ENCODE peak calls at places on chromosomes 4 and X, in seven cellular contexts. G is HCT116, Q is SK-N-SH, N is K562, D is H1, H is HepG2, T is GM12878. L is an unnamed sample.

GRCh38 chr4:153530284-153530995 is 64.3 kb downstream of the TMEM131L start:
- DNase-seq in G (no peak), Q (no peak), N (no peak), D (no peak), H (no peak), T (no peak), L (no peak)

GRCh38 chr4:97867557-97868091 is 275.7 kb downstream of the STPG2 start:
- DNase-seq in G (no peak), Q (peak; percentile 4), N (no peak), D (no peak), H (no peak), T (no peak), L (no peak)

GRCh38 chrX:49951524-49952193 is 29.3 kb downstream of the CLCN5 start:
- DNase-seq in G (no peak), Q (peak; percentile 29), N (no peak), D (no peak), H (no peak), T (no peak), L (no peak)

GRCh38 chr4:53522334-53522733 is 69.0 kb downstream of the LNX1 start:
- DNase-seq in G (no peak), Q (no peak), N (no peak), D (no peak), H (no peak), T (no peak), L (no peak)

GRCh38 chrX:23434356-23434884 is 99.8 kb downstream of the PTCHD1 start:
- DNase-seq in G (no peak), Q (no peak), N (no peak), D (no peak), H (no peak), T (no peak), L (no peak)

GRCh38 chrX:154351183-154352011 is 23.0 kb downstream of the FLNA start:
- DNase-seq in G (no peak), Q (no peak), N (no peak), D (no peak), H (no peak), T (no peak), L (no peak)

GRCh38 chr4:146310319-146311021 is 96.1 kb downstream of the REELD1 start:
- DNase-seq in G (no peak), Q (no peak), N (no peak), D (no peak), H (no peak), T (peak; percentile 35), L (no peak)

GRCh38 chrX:136880003-136880451 is 498 bp downstream of the RBMX start:
- DNase-seq in G (no peak), Q (peak; percentile 18), N (peak; percentile 27), D (peak; percentile 47), H (no peak), T (no peak), L (no peak)

GRCh38 chr4:100299019-100299418 is 108.8 kb upstream of the DDIT4L start:
- DNase-seq in G (peak; percentile 8), Q (no peak), N (no peak), D (no peak), H (no peak), T (no peak), L (no peak)

GRCh38 chr4:94472056-94472826 is 20.5 kb downstream of the PDLIM5 start:
- DNase-seq in G (no peak), Q (no peak), N (no peak), D (no peak), H (peak; percentile 41), T (no peak), L (no peak)

GRCh38 chr4:20646287-20646686 is 54.0 kb upstream of the PACRGL start:
- DNase-seq in G (no peak), Q (no peak), N (no peak), D (no peak), H (no peak), T (no peak), L (no peak)

GRCh38 chrX:56751071-56751470 is 22.0 kb downstream of the NBDY start:
- DNase-seq in G (no peak), Q (no peak), N (no peak), D (no peak), H (no peak), T (no peak), L (no peak)

GRCh38 chrX:19670854-19671620 is 155.7 kb upstream of the MAP3K15 start:
- DNase-seq in G (peak; percentile 79), Q (peak; percentile 4), N (no peak), D (no peak), H (peak; percentile 79), T (no peak), L (no peak)

GRCh38 chr4:142809559-142809958 is 36.5 kb downstream of the INPP4B start:
- DNase-seq in G (no peak), Q (no peak), N (no peak), D (no peak), H (no peak), T (no peak), L (no peak)

GRCh38 chrX:9416562-9417319 is 48.1 kb upstream of the TBL1X start:
- DNase-seq in G (no peak), Q (no peak), N (no peak), D (no peak), H (no peak), T (no peak), L (no peak)

GRCh38 chrX:75603833-75604232 is 81.0 kb upstream of the ZDHHC15 start:
- DNase-seq in G (no peak), Q (peak; percentile 42), N (peak; percentile 30), D (no peak), H (peak; percentile 7), T (no peak), L (no peak)

GRCh38 chrX:136260801-136261200 is 9.6 kb upstream of the MAP7D3 start:
- DNase-seq in G (no peak), Q (no peak), N (no peak), D (no peak), H (no peak), T (no peak), L (no peak)

GRCh38 chrX:101986571-101986970 is 54.7 kb upstream of the ZMAT1 start:
- DNase-seq in G (no peak), Q (no peak), N (no peak), D (no peak), H (no peak), T (no peak), L (no peak)

GRCh38 chr4:19739101-19739651 is 512.5 kb upstream of the SLIT2 start:
- DNase-seq in G (peak; percentile 78), Q (no peak), N (no peak), D (no peak), H (no peak), T (no peak), L (peak; percentile 50)

GRCh38 chr4:108219998-108220397 is 51.3 kb upstream of the LEF1 start:
- DNase-seq in G (no peak), Q (no peak), N (no peak), D (no peak), H (no peak), T (no peak), L (no peak)

GRCh38 chr4:52249583-52249982 is 198.5 kb downstream of the SPATA18 start:
- DNase-seq in G (no peak), Q (no peak), N (no peak), D (no peak), H (no peak), T (no peak), L (no peak)
- H3K4me1 ChIP-seq in G (no peaks in the 10 kb centered on the region), Q (no peaks in the 10 kb centered on the region), N (no peaks in the 10 kb centered on the region), D (peaks cover 3% of the 10 kb centered on the region), H (no peaks in the 10 kb centered on the region), T (no peaks in the 10 kb centered on the region), L (no peaks in the 10 kb centered on the region)

DNA sequence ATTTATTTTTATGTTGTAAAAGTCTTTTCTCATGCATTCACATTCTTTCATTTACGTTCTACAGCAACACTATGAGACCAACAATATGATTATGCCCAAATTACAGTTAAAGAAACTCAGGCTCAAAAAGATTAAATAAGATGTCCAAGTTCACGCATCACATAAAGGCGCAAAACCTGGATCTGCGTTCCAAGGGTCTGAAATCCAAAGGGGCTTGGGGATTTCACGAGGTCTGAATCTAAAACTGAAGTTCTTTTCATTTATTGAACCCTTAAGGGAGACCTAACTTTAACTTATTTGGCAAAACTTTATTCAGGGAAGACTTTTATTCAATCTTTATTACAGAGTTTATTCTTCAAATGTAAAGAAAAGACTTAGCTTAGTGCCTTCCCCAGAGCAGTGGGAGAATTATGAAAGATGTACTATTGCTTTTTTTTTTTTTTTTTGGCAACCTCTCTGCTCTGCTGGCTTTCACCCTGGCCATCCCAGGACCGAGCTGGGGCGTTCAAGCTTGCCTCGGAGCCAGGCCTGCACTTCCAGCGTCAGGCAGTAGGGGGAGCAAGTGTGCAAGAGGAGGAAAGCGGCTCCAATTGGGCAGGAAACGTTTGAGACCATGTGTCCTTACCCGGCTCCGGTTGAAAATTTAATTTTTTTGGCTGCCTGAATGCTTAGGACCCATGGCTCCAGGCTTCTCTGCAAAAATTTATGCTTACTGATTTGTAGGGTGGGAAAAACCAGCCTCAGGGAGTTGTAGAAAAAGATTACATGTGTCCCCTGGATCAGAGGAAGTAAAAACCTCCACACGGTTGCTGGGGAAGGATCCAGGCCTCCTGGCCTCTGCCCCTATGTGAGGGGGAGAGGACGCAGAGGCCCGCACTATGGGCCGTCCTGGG is 344.3 kb upstream of the KLF3 start:
- DNase-seq in G (no peak), Q (peak; percentile 94), N (peak; percentile 83), D (peak; percentile 100), H (peak; percentile 75), T (peak; percentile 74), L (peak; percentile 77)
- TF ChIP-seq POLR2AphosphoS5 in G (peak; percentile 19), Q (no peak), N (no peak), D (no peak), H (no peak), T (no peak), L (no peak)

DNA sequence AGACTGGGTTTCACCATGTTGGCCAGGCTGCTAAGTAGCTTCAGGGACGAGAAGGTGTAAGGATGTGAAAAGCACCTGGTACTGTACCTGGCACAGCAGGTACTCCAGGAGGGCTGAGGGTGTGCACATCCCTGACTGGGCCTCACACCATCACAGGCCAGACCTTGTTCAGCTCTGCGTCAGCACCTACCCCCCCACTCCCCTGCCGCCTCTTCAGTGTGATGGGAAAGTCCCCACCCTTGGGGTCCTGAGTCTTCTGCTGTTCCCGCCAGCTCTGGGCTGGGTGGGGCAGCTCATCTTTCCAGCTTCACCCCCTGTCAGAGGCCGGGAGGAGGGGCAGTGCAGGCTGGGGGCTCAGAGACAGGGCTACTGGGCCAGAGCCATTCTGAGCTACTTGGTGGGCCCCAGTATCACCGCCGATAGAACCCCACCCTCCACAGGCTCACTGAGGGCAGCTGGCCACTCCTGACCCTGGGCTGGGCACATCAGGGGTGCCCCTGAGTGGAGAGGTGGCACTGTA is 6.7 kb upstream of the SH3BP2 start:
- DNase-seq in G (no peak), Q (no peak), N (no peak), D (no peak), H (no peak), T (peak; percentile 38), L (no peak)
- TF ChIP-seq SIN3A in G (no peak), Q (no peak), N (no peak), D (no peak), H (no peak), T (no peak), L (no peak)

DNA sequence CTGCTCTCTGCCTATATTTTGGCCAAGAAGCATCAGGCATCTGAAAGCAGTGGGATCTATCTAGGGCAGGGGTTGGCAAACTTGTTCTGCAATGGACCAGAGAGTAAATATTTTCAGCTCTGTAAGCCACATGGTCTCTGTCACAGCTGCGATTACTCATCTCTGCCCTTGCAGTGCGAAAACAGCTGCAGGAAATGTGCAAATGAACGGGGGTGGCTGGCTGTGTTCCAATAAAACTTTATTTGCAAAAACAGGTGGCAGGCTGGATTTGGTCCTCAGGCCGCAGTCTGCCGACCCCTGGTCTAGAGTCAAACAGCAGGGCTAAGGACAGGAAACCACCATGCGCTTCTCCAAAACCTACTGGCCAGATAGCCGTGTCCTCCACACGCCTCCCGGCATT is 48.6 kb downstream of the ACOX3 start:
- DNase-seq in G (no peak), Q (no peak), N (no peak), D (no peak), H (no peak), T (peak; percentile 60), L (no peak)
- H3K4me1 ChIP-seq in G (peaks cover 13% of the 10 kb centered on the region), Q (peaks cover 14% of the 10 kb centered on the region), N (peaks cover 9% of the 10 kb centered on the region), D (peaks cover 2% of the 10 kb centered on the region), H (no peaks in the 10 kb centered on the region), T (peaks cover 14% of the 10 kb centered on the region), L (no peaks in the 10 kb centered on the region)